ENCODE peak calls at places on chromosomes 11 and 22, in four cellular contexts. T is Peyer's patch, P is ascending aorta, X is heart left ventricle. O is an unnamed sample.

GRCh38 chr11:105935791-105936190 is 86.2 kb downstream of the MSANTD4 start:
- DNase-seq in X (no peak), P (no peak), T (no peak), O (no peak)

GRCh38 chr11:83691387-83692088 is 405.4 kb upstream of the CCDC90B start:
- DNase-seq in T (no peak), P (no peak), X (peak), O (no peak)

GRCh38 chr11:67999704-68000103 is 4.2 kb downstream of the UNC93B1 start:
- DNase-seq in P (no peak), X (no peak), T (no peak), O (no peak)

GRCh38 chr11:95778699-95779098 is 10.9 kb downstream of the FAM76B start:
- DNase-seq in P (no peak), T (no peak), X (no peak), O (no peak)

GRCh38 chr22:29782061-29782845 is 15.1 kb downstream of the UQCR10 start:
- DNase-seq in T (no peak), P (no peak), X (peak), O (no peak)

GRCh38 chr11:96228472-96228871 is 114.5 kb downstream of the MAML2 start:
- DNase-seq in P (peak), X (peak), T (no peak), O (peak)

GRCh38 chr22:24583972-24584790 is 8.7 kb downstream of the LRRC75B start:
- DNase-seq in P (no peak), T (no peak), X (no peak), O (no peak)

GRCh38 chr11:126927628-126928027 is 72.9 kb downstream of the KIRREL3 start:
- DNase-seq in X (no peak), P (no peak), T (no peak), O (no peak)

GRCh38 chr22:49403102-49403501 is 424.6 kb downstream of the BRD1 start:
- DNase-seq in X (no peak), P (no peak), T (peak), O (peak)

GRCh38 chr11:67442504-67443398 is 525 bp downstream of the CORO1B start:
- DNase-seq in P (no peak), X (peak), T (no peak), O (no peak)

GRCh38 chr11:120516461-120517389 is 5.2 kb downstream of the GRIK4 start:
- DNase-seq in X (no peak), T (no peak), P (no peak), O (no peak)

GRCh38 chr11:40178470-40178869 is 1281.0 kb downstream of the LRRC4C start:
- DNase-seq in X (no peak), P (no peak), T (no peak), O (no peak)

GRCh38 chr11:71381781-71382505 is 66.2 kb downstream of the DHCR7 start:
- DNase-seq in T (peak), P (no peak), X (no peak), O (no peak)

GRCh38 chr11:62922653-62923371 is 1.6 kb upstream of the CHRM1 start:
- DNase-seq in T (no peak), P (no peak), X (no peak), O (no peak)

GRCh38 chr11:33682446-33682845 is 18.2 kb downstream of the C11orf91 start:
- DNase-seq in T (no peak), X (no peak), P (no peak), O (no peak)
- TF ChIP-seq CTCF in T (no peak), X (no peak), P (no peak), O (no peak)

GRCh38 chr11:843086-843704 is 543 bp downstream of the TSPAN4 start:
- DNase-seq in T (no peak), P (no peak), X (no peak), O (no peak)
- TF ChIP-seq CTCF in T (no peak), P (no peak), X (peak), O (peak)

GRCh38 chr11:64379160-64379559 is 20.2 kb downstream of the RPS6KA4 start:
- DNase-seq in T (no peak), X (no peak), P (no peak), O (no peak)

GRCh38 chr11:64379817-64380709 is 21.1 kb downstream of the RPS6KA4 start:
- DNase-seq in X (no peak), T (no peak), P (no peak), O (no peak)

GRCh38 chr11:64382586-64382985 is 23.6 kb downstream of the RPS6KA4 start:
- DNase-seq in X (no peak), T (no peak), P (no peak), O (no peak)

GRCh38 chr11:64383580-64383979 is 24.6 kb downstream of the RPS6KA4 start:
- DNase-seq in X (no peak), P (no peak), T (no peak), O (no peak)

DNA sequence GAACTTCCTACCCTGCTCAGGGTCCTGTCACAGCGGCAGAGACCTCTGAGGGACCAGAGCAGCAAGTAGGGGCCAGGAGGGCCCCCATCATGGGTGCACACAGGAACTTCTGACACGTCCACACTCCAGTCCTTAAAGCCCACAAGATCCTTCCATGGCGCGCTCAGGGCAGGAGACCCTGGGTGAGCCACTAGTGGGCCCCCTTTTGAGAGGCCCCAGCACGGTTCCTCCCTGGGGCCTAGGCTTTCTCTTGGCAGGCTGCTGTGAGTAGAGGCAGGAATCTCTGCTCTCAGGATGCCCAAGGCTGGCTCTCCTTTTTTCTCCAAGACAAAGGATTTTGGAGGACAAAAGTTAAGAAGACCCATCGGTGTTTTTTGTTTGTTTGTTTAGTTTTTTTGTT is 22.4 kb downstream of the RPS6KA4 start:
- DNase-seq in P (no peak), X (no peak), T (no peak), O (no peak)
- TF ChIP-seq CTCF in P (no peak), X (no peak), T (no peak), O (no peak)

GRCh38 chr11:3161309-3161708 is 3.8 kb downstream of the OSBPL5 start:
- DNase-seq in X (peak), T (no peak), P (no peak), O (no peak)

GRCh38 chr11:3158821-3159220 is 6.3 kb downstream of the OSBPL5 start:
- DNase-seq in T (no peak), X (peak), P (no peak), O (no peak)

GRCh38 chr11:3161720-3162409 is 3.2 kb downstream of the OSBPL5 start:
- DNase-seq in T (no peak), P (peak), X (peak), O (no peak)

GRCh38 chr11:3159296-3160190 is 5.6 kb downstream of the OSBPL5 start:
- DNase-seq in P (no peak), X (peak), T (no peak), O (peak)

DNA sequence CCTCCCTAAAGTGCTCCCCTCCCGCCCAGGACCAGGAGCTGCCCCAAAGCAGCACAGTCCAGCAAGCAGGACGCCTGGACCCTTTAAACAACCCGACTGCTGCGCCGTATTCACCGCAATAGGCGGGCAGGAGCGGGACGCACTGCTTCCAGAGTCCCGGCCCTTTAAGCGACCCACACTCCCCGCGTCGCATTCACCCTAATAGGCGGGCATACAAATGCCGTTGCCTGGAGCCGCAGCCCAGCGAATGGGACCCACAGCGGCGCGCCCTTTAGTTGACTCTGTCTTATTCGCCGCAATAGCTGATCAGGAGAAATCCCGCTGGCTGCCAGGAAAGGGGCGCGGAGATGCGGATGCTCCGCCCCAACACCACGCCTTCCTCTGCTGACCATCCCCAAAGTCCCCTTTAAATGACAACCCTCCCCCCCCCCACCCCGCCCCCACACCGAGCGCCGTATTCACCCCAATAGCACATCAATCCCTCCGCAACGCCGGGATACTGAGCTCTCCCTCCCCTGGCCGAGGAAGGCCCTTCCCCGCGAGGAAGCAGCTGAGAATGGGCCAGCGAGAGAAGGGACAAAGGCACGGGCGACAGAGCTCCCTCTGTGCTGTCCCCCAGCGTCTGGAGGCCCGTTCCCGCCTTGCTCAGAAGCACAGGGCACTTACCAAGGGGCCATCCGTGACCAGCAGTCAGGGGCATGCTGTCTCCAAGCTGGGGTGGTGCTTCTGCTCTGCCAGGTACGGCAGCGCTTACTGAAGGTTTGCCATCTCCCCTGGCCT is 4.7 kb downstream of the OSBPL5 start:
- DNase-seq in X (peak), P (peak), T (peak), O (peak)
- TF ChIP-seq CTCF in X (no peak), P (no peak), T (no peak), O (no peak)